ENCODE peak calls at places on chromosome 16, in eight cellular contexts. R is A549, C is adrenal gland, V is kidney, J is Caco-2, F is esophagus muscularis mucosa, T is GM23338, Q is H1. X is an unnamed sample.

GRCh38 chr16:10039220-10040096 is 142.8 kb downstream of the GRIN2A start:
- DNase-seq in Q (no peak), C (no peak), J (no peak), F (no peak), V (peak), R (peak), T (peak), X (peak)

GRCh38 chr16:30838876-30839471 is 52.0 kb upstream of the ZNF629 start:
- DNase-seq in V (no peak), T (peak), F (no peak), R (no peak), J (no peak), Q (no peak), C (no peak), X (no peak)

GRCh38 chr16:89961920-89962319 is 13.4 kb downstream of the DEF8 start:
- DNase-seq in C (no peak), V (no peak), R (no peak), J (no peak), T (no peak), F (no peak), Q (no peak), X (no peak)

GRCh38 chr16:71645450-71645849 is 19.5 kb downstream of the MARVELD3 start:
- DNase-seq in C (no peak), Q (no peak), J (no peak), F (no peak), T (peak), R (peak), V (no peak), X (peak)

GRCh38 chr16:52572656-52573055 is 25.7 kb upstream of the TOX3 start:
- DNase-seq in Q (no peak), T (no peak), C (no peak), V (no peak), F (no peak), J (no peak), R (no peak), X (no peak)

GRCh38 chr16:53768167-53768566 is 64.2 kb downstream of the FTO start:
- DNase-seq in T (no peak), Q (no peak), J (no peak), R (no peak), F (no peak), V (no peak), C (no peak), X (no peak)

GRCh38 chr16:83365166-83365565 is 442.6 kb upstream of the HSBP1 start:
- DNase-seq in V (no peak), C (no peak), F (no peak), J (no peak), T (no peak), R (no peak), Q (no peak), X (no peak)

GRCh38 chr16:10577305-10578202 is 2.8 kb downstream of the EMP2 start:
- DNase-seq in C (no peak), R (no peak), J (no peak), F (no peak), Q (no peak), T (peak), V (peak), X (no peak)

GRCh38 chr16:12866981-12867551 is 34.3 kb upstream of the SHISA9 start:
- DNase-seq in Q (no peak), T (no peak), R (no peak), J (no peak), V (no peak), C (no peak), F (no peak), X (no peak)

GRCh38 chr16:68287276-68288251 is 23.2 kb downstream of the SLC7A6OS start:
- DNase-seq in T (no peak), V (peak), Q (no peak), C (peak), R (peak), F (no peak), J (no peak), X (no peak)

GRCh38 chr16:54772400-54772799 is 158.3 kb upstream of the IRX5 start:
- DNase-seq in T (no peak), F (peak), C (no peak), R (no peak), Q (no peak), J (no peak), V (no peak), X (no peak)

GRCh38 chr16:27795992-27796614 is 246.2 kb downstream of the KATNIP start:
- DNase-seq in R (peak), V (peak), C (peak), T (peak), J (peak), Q (peak), F (no peak), X (no peak)

GRCh38 chr16:15775209-15775608 is 81.6 kb downstream of the MYH11 start:
- DNase-seq in J (no peak), F (no peak), V (no peak), Q (no peak), T (peak), R (peak), C (no peak), X (no peak)

GRCh38 chr16:10752843-10753523 is 9.3 kb downstream of the NUBP1 start:
- DNase-seq in C (peak), V (no peak), T (no peak), R (no peak), J (no peak), Q (no peak), F (no peak), X (peak)

GRCh38 chr16:1331712-1332617 is 1.5 kb upstream of the BAIAP3 start:
- DNase-seq in J (peak), C (peak), V (peak), F (no peak), R (peak), T (peak), Q (no peak), X (peak)

GRCh38 chr16:22782299-22782698 is 31.7 kb upstream of the HS3ST2 start:
- DNase-seq in F (no peak), C (peak), V (no peak), J (no peak), R (no peak), T (no peak), Q (no peak), X (no peak)

DNA sequence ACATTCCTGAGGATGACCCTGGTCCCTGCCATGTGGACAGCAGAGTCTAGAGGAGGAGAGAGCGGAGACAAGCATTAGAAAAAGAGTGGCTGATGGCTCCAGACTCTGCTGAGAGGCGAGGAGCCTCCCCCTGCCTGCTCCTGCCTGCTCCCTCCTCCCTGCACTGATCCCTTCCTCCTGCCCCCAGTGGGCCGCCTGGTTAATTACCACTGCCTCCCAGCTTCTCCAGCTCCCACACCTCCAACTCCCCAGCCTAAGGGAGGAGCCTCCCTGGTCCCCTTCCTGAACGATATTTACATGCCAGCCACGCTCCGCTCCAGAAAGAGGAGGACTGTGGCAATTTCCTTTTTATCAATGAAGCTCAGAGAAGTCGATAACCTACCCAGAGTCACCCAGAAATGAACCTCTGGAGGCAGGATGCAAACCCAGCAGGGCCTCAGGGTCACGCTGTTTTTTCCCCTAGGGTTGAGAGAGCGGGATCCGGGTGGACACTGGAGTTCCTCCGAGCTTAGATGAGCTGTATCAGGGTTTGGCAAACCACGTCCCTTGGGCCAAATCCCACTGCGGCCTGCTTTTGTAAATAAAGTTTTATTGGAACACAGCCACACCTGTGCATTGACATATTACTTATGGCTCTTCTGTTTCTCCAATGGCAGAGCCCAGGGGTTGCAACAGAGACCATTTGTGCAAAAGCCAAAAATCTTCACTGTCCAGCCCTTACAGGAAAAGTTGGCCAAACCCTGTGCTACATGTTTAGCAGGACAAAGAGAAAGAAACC is 27.1 kb upstream of the JPH3 start:
- DNase-seq in C (no peak), F (no peak), V (no peak), Q (no peak), T (peak), J (no peak), R (peak), X (no peak)
- TF ChIP-seq CTCF in C (no peak), F (no peak), V (no peak), Q (peak), T (peak), J (peak), R (no peak), X (no peak)

GRCh38 chr16:19115148-19116021 is 1.6 kb downstream of the ITPRIPL2 start:
- DNase-seq in V (peak), J (no peak), F (no peak), Q (no peak), R (no peak), T (peak), C (no peak), X (no peak)

GRCh38 chr16:19113577-19114358 is at the start of gene ITPRIPL2:
- DNase-seq in F (peak), C (peak), V (peak), R (peak), T (peak), Q (no peak), J (peak), X (peak)

GRCh38 chr16:19110537-19111391 is 3.0 kb upstream of the ITPRIPL2 start:
- DNase-seq in T (no peak), F (no peak), J (no peak), V (no peak), Q (no peak), C (no peak), R (peak), X (no peak)

GRCh38 chr16:19116711-19117449 is 3.1 kb downstream of the ITPRIPL2 start:
- DNase-seq in R (no peak), C (no peak), V (no peak), T (peak), F (no peak), Q (no peak), J (no peak), X (no peak)

DNA sequence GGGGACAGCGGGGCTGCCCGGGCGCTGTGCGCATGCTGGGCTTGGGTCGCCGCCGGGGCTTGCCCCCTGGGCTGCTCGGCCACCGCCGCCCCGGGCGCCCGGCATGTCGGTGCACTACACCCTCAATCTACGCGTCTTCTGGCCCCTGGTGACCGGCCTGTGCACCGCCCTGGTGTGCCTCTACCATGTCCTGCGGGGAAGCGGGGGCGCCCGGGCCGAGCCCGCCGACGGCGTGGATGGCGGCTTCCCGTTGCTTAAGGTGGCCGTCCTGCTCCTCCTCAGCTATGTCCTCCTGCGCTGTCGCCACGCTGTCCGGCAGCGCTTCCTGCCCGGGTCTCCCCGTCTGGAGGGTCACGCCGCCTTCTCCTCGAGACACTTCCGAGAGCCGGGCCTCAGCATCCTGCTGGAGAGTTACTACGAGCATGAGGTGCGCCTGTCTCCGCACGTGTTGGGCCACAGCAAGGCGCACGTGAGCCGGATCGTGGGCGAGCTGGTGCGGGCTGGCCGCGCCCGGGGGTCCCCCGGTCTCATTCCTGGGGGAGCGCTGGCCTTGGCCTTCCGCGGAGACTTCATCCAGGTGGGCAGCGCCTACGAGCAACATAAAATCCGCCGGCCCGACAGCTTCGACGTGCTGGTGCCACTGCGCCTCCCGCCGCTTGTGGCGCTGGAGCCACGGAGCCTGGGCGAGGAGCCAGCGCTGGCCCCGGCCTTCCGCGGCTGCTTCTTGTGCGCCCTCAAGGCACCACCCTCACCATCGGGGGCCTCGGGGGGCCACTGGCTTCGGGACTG is 789 bp downstream of the ITPRIPL2 start:
- DNase-seq in F (no peak), V (peak), T (peak), C (peak), J (peak), R (peak), Q (no peak), X (peak)
- TF ChIP-seq CTCF in F (no peak), V (no peak), T (no peak), C (no peak), J (no peak), R (no peak), Q (no peak), X (peak)

DNA sequence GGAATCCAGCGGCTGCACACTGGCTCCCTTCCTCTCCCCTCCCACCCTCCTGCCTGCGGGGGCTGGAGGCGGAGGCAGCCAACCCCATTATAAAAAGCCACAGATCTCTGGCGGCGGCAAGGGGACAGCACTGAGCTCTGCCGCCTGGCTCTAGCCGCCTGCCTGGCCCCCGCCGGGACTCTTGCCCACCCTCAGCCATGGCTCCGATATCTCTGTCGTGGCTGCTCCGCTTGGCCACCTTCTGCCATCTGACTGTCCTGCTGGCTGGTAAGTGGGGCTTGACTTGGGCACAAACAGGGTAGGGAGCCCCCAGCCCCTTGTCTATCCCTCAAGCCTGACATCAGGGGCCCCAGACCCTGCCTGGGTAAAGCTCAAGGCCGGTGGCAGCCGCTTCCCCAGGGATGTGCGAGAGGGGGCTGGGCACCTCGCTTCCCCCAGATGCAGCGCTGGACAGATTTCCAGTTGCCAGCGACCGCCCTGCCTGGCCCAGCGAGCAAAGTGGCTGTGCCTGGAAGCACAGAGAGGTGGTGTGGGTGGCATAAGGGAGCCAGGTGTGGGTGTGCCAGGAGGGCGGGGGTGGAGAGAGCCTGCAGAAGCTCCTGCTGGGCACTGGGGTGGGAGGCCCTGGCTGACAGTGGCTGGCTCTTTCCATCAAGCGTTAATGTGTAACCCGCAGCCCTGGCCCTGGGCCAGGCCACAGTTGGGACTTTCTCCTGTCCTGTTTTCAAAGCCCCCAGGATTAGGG is at the start of gene CX3CL1:
- DNase-seq in C (peak), F (no peak), J (no peak), V (peak), R (no peak), Q (no peak), T (peak), X (no peak)
- TF ChIP-seq CTCF in C (no peak), F (no peak), J (no peak), V (peak), R (no peak), Q (peak), T (no peak), X (no peak)

GRCh38 chr16:56277040-56277439 is 85.8 kb downstream of the GNAO1 start:
- DNase-seq in C (no peak), F (no peak), T (peak), V (no peak), Q (no peak), J (peak), R (peak), X (no peak)
- TF ChIP-seq CTCF in C (no peak), F (no peak), T (peak), V (no peak), Q (peak), J (peak), R (no peak), X (no peak)

DNA sequence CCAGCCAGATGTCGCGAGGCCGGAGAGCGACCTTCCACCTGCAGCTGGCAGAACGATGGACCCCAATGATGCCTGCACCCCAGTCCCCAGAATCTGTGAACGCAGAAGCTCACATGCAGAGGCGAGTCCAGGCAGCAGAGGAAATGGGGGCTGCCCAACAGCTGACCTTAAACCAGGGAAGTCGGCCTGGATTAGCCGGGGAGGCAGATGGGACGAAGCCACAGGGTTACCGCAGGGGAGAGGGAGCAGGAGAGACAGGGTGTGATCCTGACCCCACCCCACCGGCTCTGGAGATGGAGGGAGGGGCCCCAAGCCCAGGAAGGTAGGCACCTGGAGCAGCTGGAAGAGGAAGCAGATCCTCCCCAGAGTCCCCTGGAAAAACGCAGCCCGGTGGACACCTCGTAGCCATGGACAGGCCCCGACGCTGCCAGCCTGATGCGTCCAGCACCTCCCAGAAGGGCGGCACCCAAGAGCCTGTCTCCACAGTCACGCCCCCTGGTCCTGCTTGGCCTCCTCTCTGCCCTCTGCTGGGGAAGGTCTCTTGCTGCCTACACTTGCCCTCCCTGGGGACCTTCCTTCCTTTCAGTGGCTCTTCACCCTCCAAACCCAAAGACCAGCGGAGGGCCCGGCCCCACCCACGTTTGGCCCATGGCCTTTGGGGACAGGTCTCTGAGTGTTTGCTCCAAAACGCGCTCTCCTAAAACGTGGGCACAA is 37.3 kb downstream of the PIEZO1 start:
- DNase-seq in F (no peak), C (no peak), Q (peak), T (peak), J (peak), R (peak), V (no peak), X (peak)
- TF ChIP-seq CTCF in F (no peak), C (no peak), Q (peak), T (peak), J (peak), R (peak), V (no peak), X (peak)

DNA sequence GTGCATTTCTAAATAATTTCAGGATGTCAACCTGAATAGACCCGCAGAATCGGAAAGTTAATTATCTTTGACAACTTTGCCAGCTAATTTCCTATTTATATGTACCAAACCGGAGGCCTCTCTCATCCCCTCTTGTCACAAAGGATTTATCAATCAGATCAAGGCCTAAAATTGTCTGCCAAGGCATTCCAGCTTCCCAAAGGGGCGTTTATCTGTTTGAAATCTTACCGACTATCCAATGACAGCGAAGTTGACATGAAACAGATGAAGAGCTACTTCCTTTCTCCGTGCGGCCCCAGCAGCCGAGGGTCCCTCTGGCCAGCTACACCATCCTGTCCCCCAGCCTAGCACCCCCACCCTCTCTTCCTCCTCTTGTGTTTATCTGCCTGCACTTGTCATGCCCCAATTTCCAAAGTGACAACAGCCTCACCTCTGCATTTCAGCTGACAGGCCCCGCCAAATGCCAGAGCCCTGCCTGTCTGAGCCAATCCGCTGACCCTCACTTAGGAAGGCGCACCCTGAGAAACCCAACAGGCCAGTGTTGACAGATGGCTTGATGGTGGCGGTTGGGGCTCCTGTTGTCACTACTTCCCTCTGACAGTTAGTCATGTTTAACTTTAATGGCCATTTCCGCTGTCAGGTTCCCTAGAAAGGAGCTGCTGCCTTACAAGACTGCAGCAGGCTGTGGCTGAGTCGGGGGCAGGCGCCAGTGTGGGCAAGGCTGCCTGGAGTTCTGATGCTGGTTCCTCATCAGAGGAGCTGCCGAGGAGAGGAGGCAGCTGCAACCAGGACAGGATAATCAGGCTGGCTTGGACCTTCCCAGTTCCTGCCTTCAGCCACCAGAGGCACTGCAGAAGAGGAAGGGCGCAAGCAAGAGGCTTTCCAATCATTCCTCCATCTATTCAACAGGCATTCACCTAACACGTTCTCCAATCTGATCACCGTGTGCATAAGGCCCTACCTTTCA is 223.4 kb upstream of the DYNLRB2 start:
- DNase-seq in V (no peak), Q (no peak), J (no peak), C (no peak), R (peak), T (peak), F (no peak), X (no peak)
- TF ChIP-seq CTCF in V (no peak), Q (peak), J (peak), C (no peak), R (no peak), T (peak), F (no peak), X (no peak)

X was measured in GM13976.